ENCODE peak calls at places on chromosomes 3 and 15, in seven cellular contexts. W is suprapubic skin, X is body of pancreas, T is tibial nerve, A is stomach, M is ovary, V is IMR-90. K is an unnamed sample. For H3K4me1, the result is how much of the 10 kb centered on the place peaks cover.

GRCh38 chr3:11651900-11652299 is 8.2 kb upstream of the VGLL4 start:
- DNase-seq in W (no peak), X (no peak), T (no peak), A (no peak), M (no peak), V (peak), K (no peak)

GRCh38 chr3:115667175-115668065 is 44.1 kb downstream of the GAP43 start:
- DNase-seq in W (no peak), X (no peak), T (no peak), A (no peak), M (no peak), V (no peak), K (peak)

GRCh38 chr3:34301313-34301712 is 502.9 kb downstream of the PDCD6IP start:
- DNase-seq in W (no peak), X (no peak), T (no peak), A (no peak), M (no peak), V (no peak), K (no peak)

GRCh38 chr15:35771878-35772442 is 226.0 kb upstream of the DPH6 start:
- DNase-seq in W (no peak), X (no peak), T (no peak), A (no peak), M (no peak), V (no peak), K (no peak)

GRCh38 chr15:66651913-66652642 is 50.0 kb upstream of the SMAD6 start:
- DNase-seq in W (no peak), X (no peak), T (no peak), A (peak), M (no peak), V (no peak), K (no peak)

GRCh38 chr15:33031324-33031736 is 163.2 kb downstream of the FMN1 start:
- DNase-seq in W (no peak), X (no peak), T (no peak), A (no peak), M (no peak), V (peak), K (no peak)

GRCh38 chr3:141656771-141657170 is 81.3 kb upstream of the RNF7 start:
- DNase-seq in W (no peak), X (no peak), T (no peak), A (no peak), M (no peak), V (peak), K (peak)

GRCh38 chr15:78130012-78130353 is 1.3 kb downstream of the CIB2 start:
- DNase-seq in W (peak), X (no peak), T (no peak), A (no peak), M (no peak), V (no peak), K (no peak)

GRCh38 chr3:66661628-66662027 is 160.8 kb upstream of the LRIG1 start:
- DNase-seq in W (no peak), X (no peak), T (no peak), A (no peak), M (no peak), V (no peak), K (no peak)

GRCh38 chr3:45227131-45227819 is 1.2 kb upstream of the TMEM158 start:
- DNase-seq in W (no peak), X (no peak), T (no peak), A (no peak), M (no peak), V (no peak), K (no peak)

GRCh38 chr15:84840741-84841429 is 23.7 kb downstream of the ALPK3 start:
- DNase-seq in W (peak), X (peak), T (no peak), A (peak), M (no peak), V (peak), K (no peak)

GRCh38 chr3:194344012-194344411 is 7.1 kb downstream of the CPN2 start:
- DNase-seq in W (no peak), X (peak), T (peak), A (peak), M (peak), V (peak), K (peak)

GRCh38 chr3:52712291-52713212 is 6.6 kb downstream of the SPCS1 start:
- DNase-seq in W (no peak), X (no peak), T (no peak), A (no peak), M (no peak), V (no peak), K (no peak)

GRCh38 chr3:122874116-122874515 is 79.2 kb downstream of the SLC49A4 start:
- DNase-seq in W (no peak), X (no peak), T (no peak), A (no peak), M (no peak), V (no peak), K (no peak)

GRCh38 chr3:132210476-132211346 is 106.5 kb upstream of the ACP3 start:
- DNase-seq in W (no peak), X (peak), T (no peak), A (peak), M (no peak), V (no peak), K (no peak)

GRCh38 chr3:177751770-177752169 is 554.5 kb upstream of the TBL1XR1 start:
- DNase-seq in W (no peak), X (no peak), T (no peak), A (peak), M (no peak), V (no peak), K (no peak)

GRCh38 chr3:61605589-61606175 is 44.3 kb downstream of the PTPRG start:
- DNase-seq in W (no peak), X (no peak), T (no peak), A (no peak), M (no peak), V (no peak), K (no peak)

GRCh38 chr3:105822171-105823123 is 46.4 kb downstream of the CBLB start:
- DNase-seq in W (no peak), X (no peak), T (no peak), A (no peak), M (no peak), V (no peak), K (no peak)
- H3K27ac ChIP-seq in W (no peak), X (no peak), T (peak), A (peak), M (peak), V (peak), K (peak)

GRCh38 chr3:124634210-124635168 is 95.8 kb upstream of the UMPS start:
- DNase-seq in W (no peak), X (no peak), T (no peak), A (no peak), M (no peak), V (no peak), K (no peak)
- TF ChIP-seq POLR2A in W (no peak), X (no peak), T (no peak), A (no peak), M (no peak), V (no peak), K (no peak)

GRCh38 chr3:183259621-183260020 is 6.6 kb downstream of the B3GNT5 start:
- DNase-seq in W (no peak), X (no peak), T (no peak), A (no peak), M (no peak), V (no peak), K (no peak)
- H3K4me1 ChIP-seq in W (under half), X (under half), T (half or more), A (under half), M (under half), V (under half), K (under half)

GRCh38 chr15:58555168-58556027 is 123.6 kb downstream of the LIPC start:
- DNase-seq in W (no peak), X (no peak), T (no peak), A (no peak), M (no peak), V (no peak), K (no peak)
- H3K27ac ChIP-seq in W (no peak), X (no peak), T (peak), A (no peak), M (peak), V (no peak), K (no peak)

GRCh38 chr15:74896316-74896715 is 6.5 kb downstream of the MPI start:
- DNase-seq in W (no peak), X (no peak), T (no peak), A (no peak), M (no peak), V (no peak), K (no peak)
- TF ChIP-seq POLR2A in W (no peak), X (no peak), T (no peak), A (no peak), M (no peak), V (no peak), K (no peak)

K was measured in esophagus muscularis mucosa.